ENCODE peak calls at places on chromosomes 2 and 18, in eight cellular contexts. One of them, this sample, is unnamed.

GRCh38 chr2:40734797-40735196 is 282.9 kb upstream of the SLC8A1 start:
- DNase-seq in lower lobe of right lung: no peak
- DNase-seq in mammary epithelial cell: no peak
- DNase-seq in foreskin keratinocyte: peak
- DNase-seq in RWPE1: no peak
- DNase-seq in fibroblast of villous mesenchyme: peak
- DNase-seq in MCF 10A: no peak
- DNase-seq in choroid plexus epithelial cell: peak
- DNase-seq in this sample: no peak

GRCh38 chr2:64637931-64638330 is 15.8 kb downstream of the SERTAD2 start:
- DNase-seq in MCF 10A: peak
- DNase-seq in fibroblast of villous mesenchyme: no peak
- DNase-seq in mammary epithelial cell: peak
- DNase-seq in lower lobe of right lung: no peak
- DNase-seq in choroid plexus epithelial cell: no peak
- DNase-seq in RWPE1: no peak
- DNase-seq in foreskin keratinocyte: peak
- DNase-seq in this sample: no peak

GRCh38 chr2:144370937-144371584 is 148.9 kb downstream of the ZEB2 start:
- DNase-seq in fibroblast of villous mesenchyme: peak
- DNase-seq in mammary epithelial cell: no peak
- DNase-seq in foreskin keratinocyte: no peak
- DNase-seq in choroid plexus epithelial cell: peak
- DNase-seq in MCF 10A: no peak
- DNase-seq in lower lobe of right lung: no peak
- DNase-seq in RWPE1: no peak
- DNase-seq in this sample: no peak

GRCh38 chr2:6865346-6866238 is at the start of gene CMPK2:
- DNase-seq in fibroblast of villous mesenchyme: peak
- DNase-seq in mammary epithelial cell: peak
- DNase-seq in lower lobe of right lung: peak
- DNase-seq in RWPE1: peak
- DNase-seq in MCF 10A: peak
- DNase-seq in choroid plexus epithelial cell: peak
- DNase-seq in foreskin keratinocyte: peak
- DNase-seq in this sample: peak

GRCh38 chr2:156883828-156884615 is 373.5 kb upstream of the GALNT5 start:
- DNase-seq in mammary epithelial cell: peak
- DNase-seq in MCF 10A: peak
- DNase-seq in foreskin keratinocyte: peak
- DNase-seq in fibroblast of villous mesenchyme: no peak
- DNase-seq in choroid plexus epithelial cell: peak
- DNase-seq in RWPE1: peak
- DNase-seq in lower lobe of right lung: no peak
- DNase-seq in this sample: peak

GRCh38 chr2:73111300-73112025 is 1.3 kb downstream of the RAB11FIP5 start:
- DNase-seq in MCF 10A: peak
- DNase-seq in RWPE1: peak
- DNase-seq in fibroblast of villous mesenchyme: peak
- DNase-seq in lower lobe of right lung: no peak
- DNase-seq in choroid plexus epithelial cell: peak
- DNase-seq in foreskin keratinocyte: peak
- DNase-seq in mammary epithelial cell: peak
- DNase-seq in this sample: peak

GRCh38 chr2:2898744-2899143 is 478.9 kb downstream of the EIPR1 start:
- DNase-seq in foreskin keratinocyte: no peak
- DNase-seq in choroid plexus epithelial cell: no peak
- DNase-seq in fibroblast of villous mesenchyme: no peak
- DNase-seq in lower lobe of right lung: no peak
- DNase-seq in RWPE1: no peak
- DNase-seq in mammary epithelial cell: no peak
- DNase-seq in MCF 10A: no peak
- DNase-seq in this sample: no peak

GRCh38 chr2:11556101-11556806 is 22.4 kb downstream of the GREB1 start:
- DNase-seq in fibroblast of villous mesenchyme: no peak
- DNase-seq in choroid plexus epithelial cell: no peak
- DNase-seq in RWPE1: no peak
- DNase-seq in foreskin keratinocyte: no peak
- DNase-seq in mammary epithelial cell: no peak
- DNase-seq in lower lobe of right lung: no peak
- DNase-seq in MCF 10A: no peak
- DNase-seq in this sample: no peak

GRCh38 chr2:170155723-170156253 is 22.2 kb upstream of the MYO3B start:
- DNase-seq in fibroblast of villous mesenchyme: no peak
- DNase-seq in foreskin keratinocyte: no peak
- DNase-seq in RWPE1: no peak
- DNase-seq in MCF 10A: no peak
- DNase-seq in mammary epithelial cell: no peak
- DNase-seq in lower lobe of right lung: no peak
- DNase-seq in choroid plexus epithelial cell: no peak
- DNase-seq in this sample: no peak

GRCh38 chr2:33785201-33786106 is 186.4 kb upstream of the FAM98A start:
- DNase-seq in mammary epithelial cell: no peak
- DNase-seq in choroid plexus epithelial cell: no peak
- DNase-seq in foreskin keratinocyte: no peak
- DNase-seq in lower lobe of right lung: no peak
- DNase-seq in fibroblast of villous mesenchyme: no peak
- DNase-seq in RWPE1: no peak
- DNase-seq in MCF 10A: no peak
- DNase-seq in this sample: no peak

GRCh38 chr2:239564587-239564986 is 163.8 kb upstream of the HDAC4 start:
- DNase-seq in choroid plexus epithelial cell: no peak
- DNase-seq in MCF 10A: no peak
- DNase-seq in fibroblast of villous mesenchyme: no peak
- DNase-seq in mammary epithelial cell: no peak
- DNase-seq in lower lobe of right lung: no peak
- DNase-seq in foreskin keratinocyte: no peak
- DNase-seq in RWPE1: no peak
- DNase-seq in this sample: no peak

GRCh38 chr18:45370190-45371010 is 244.9 kb upstream of the SLC14A2 start:
- DNase-seq in lower lobe of right lung: no peak
- DNase-seq in MCF 10A: no peak
- DNase-seq in mammary epithelial cell: no peak
- DNase-seq in fibroblast of villous mesenchyme: peak
- DNase-seq in choroid plexus epithelial cell: peak
- DNase-seq in RWPE1: no peak
- DNase-seq in foreskin keratinocyte: no peak
- DNase-seq in this sample: no peak

GRCh38 chr2:78245394-78246140 is 723.4 kb upstream of the LRRTM4 start:
- DNase-seq in RWPE1: no peak
- DNase-seq in mammary epithelial cell: no peak
- DNase-seq in lower lobe of right lung: no peak
- DNase-seq in fibroblast of villous mesenchyme: no peak
- DNase-seq in MCF 10A: no peak
- DNase-seq in foreskin keratinocyte: no peak
- DNase-seq in choroid plexus epithelial cell: no peak
- DNase-seq in this sample: no peak

GRCh38 chr2:109528811-109529501 is 84.8 kb downstream of the SEPTIN10 start:
- DNase-seq in foreskin keratinocyte: no peak
- DNase-seq in RWPE1: no peak
- DNase-seq in mammary epithelial cell: no peak
- DNase-seq in choroid plexus epithelial cell: no peak
- DNase-seq in lower lobe of right lung: no peak
- DNase-seq in MCF 10A: no peak
- DNase-seq in fibroblast of villous mesenchyme: no peak
- DNase-seq in this sample: no peak

GRCh38 chr18:49813321-49814146 is at the start of gene ACAA2:
- DNase-seq in MCF 10A: peak
- DNase-seq in fibroblast of villous mesenchyme: peak
- DNase-seq in lower lobe of right lung: peak
- DNase-seq in mammary epithelial cell: peak
- DNase-seq in RWPE1: peak
- DNase-seq in choroid plexus epithelial cell: peak
- DNase-seq in foreskin keratinocyte: peak
- DNase-seq in this sample: peak
- TF ChIP-seq CTCF in MCF 10A: no peak
- TF ChIP-seq CTCF in fibroblast of villous mesenchyme: no peak
- TF ChIP-seq CTCF in lower lobe of right lung: no peak
- TF ChIP-seq CTCF in mammary epithelial cell: no peak
- TF ChIP-seq CTCF in RWPE1: no peak
- TF ChIP-seq CTCF in choroid plexus epithelial cell: no peak
- TF ChIP-seq CTCF in foreskin keratinocyte: no peak
- TF ChIP-seq CTCF in this sample: no peak

DNA sequence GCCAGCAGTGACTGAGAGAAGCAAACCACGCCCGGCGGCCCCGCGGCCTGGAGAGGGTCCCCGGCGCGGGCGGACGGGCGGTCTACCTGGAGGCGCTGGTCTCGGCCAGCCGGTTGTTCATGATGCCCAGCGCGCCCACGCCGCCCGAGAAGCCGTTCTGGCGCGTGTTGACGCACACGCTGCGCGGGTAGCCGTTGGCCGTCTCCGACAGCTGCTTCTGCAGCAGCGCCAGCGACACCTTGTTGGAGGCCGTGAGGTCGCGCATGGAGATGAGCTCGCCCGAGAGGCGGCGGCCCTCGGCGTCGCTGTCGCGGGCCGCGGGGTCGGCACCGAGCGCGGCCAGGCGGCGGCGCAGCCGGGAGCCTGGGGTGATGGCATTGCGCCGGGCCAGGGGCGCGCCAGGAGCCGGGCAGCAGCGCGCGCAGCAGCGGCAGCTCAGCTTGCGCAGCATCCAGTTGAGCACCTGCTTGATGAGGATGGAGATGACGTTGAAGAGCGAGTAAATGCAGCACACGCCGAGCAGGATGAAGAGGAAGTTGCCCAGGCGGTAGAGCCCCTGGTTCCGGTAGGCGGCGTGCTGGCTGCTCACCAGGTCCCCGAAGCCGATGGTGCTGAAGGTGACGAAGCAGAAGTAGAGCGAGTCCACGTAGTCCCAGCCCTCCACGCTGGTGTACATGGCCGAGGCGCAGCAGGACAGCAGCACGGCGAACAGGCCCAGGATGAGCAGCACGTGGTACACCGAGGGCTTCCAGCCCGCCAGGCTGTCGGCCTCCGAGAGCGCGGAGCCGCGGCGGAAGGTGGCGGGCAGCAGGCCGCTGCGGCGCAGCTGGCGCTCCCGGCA is 118.1 kb downstream of the MSH2 start:
- DNase-seq in MCF 10A: no peak
- DNase-seq in choroid plexus epithelial cell: peak
- DNase-seq in foreskin keratinocyte: peak
- DNase-seq in mammary epithelial cell: peak
- DNase-seq in RWPE1: peak
- DNase-seq in fibroblast of villous mesenchyme: peak
- DNase-seq in lower lobe of right lung: peak
- DNase-seq in this sample: no peak
- TF ChIP-seq CTCF in MCF 10A: no peak
- TF ChIP-seq CTCF in choroid plexus epithelial cell: peak
- TF ChIP-seq CTCF in foreskin keratinocyte: peak
- TF ChIP-seq CTCF in mammary epithelial cell: no peak
- TF ChIP-seq CTCF in RWPE1: peak
- TF ChIP-seq CTCF in fibroblast of villous mesenchyme: peak
- TF ChIP-seq CTCF in lower lobe of right lung: peak
- TF ChIP-seq CTCF in this sample: no peak

DNA sequence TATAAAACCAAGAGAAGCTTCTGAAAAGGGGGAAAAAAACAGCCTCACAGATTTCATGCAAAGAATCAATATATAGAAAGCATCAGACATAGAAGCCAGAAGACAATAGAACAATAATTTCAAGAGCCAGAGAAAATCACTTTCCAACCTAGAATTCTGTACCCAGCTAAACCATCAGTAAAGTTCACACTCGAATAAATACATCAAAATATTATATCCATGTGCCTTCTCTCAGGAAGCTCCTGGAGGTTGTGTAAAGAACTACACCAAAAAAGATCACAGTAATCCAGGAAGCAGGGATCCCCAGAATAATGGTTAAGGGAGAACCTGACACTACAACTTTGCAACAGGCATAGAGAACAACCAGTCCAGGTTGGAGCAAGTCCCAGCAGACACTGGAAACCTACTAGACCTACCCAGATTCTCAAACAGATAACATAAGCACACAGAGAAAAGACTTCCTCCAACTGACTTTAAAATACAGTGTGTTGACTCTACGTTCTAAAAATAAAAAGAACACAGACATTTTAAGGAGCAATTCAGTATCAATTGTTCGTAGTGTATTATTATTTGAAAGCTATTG is 401.9 kb upstream of the HS6ST1 start:
- DNase-seq in choroid plexus epithelial cell: no peak
- DNase-seq in mammary epithelial cell: no peak
- DNase-seq in fibroblast of villous mesenchyme: no peak
- DNase-seq in MCF 10A: no peak
- DNase-seq in foreskin keratinocyte: no peak
- DNase-seq in RWPE1: no peak
- DNase-seq in lower lobe of right lung: no peak
- DNase-seq in this sample: no peak
- TF ChIP-seq CTCF in choroid plexus epithelial cell: peak
- TF ChIP-seq CTCF in mammary epithelial cell: peak
- TF ChIP-seq CTCF in fibroblast of villous mesenchyme: peak
- TF ChIP-seq CTCF in MCF 10A: no peak
- TF ChIP-seq CTCF in foreskin keratinocyte: peak
- TF ChIP-seq CTCF in RWPE1: no peak
- TF ChIP-seq CTCF in lower lobe of right lung: no peak
- TF ChIP-seq CTCF in this sample: no peak

DNA sequence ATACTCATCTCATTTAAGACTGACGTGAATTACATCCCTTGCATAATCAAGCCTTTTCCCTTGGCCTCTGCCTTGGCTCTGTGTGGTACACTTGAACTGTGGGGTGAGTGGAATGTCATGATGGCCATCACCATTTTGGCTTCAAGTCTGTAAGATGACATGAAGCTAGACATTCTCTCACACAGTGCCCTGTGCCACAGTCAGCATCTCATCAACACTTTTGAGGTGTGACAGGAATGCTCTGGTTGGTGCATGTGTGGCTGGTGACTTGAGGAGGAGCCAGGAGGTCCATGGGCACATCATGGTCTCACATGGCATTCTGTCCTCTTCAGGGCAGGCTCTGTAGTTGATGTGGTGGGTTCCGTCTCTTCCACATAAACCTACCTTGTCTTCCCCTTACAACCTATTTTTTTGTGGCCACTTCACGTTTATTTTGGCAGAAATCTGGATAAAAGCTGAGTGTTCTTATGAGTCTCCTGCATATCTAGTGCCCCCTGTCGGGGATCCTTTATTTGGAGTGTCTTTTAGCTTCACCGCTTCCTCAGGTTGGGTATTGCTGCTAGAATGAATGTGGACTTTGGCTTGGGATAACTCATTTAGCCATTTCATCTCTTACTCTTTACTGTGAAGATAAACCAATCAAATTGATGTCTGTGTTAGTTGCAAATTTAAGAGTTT is 28.1 kb downstream of the MAP4K4 start:
- DNase-seq in fibroblast of villous mesenchyme: no peak
- DNase-seq in MCF 10A: peak
- DNase-seq in choroid plexus epithelial cell: no peak
- DNase-seq in mammary epithelial cell: no peak
- DNase-seq in foreskin keratinocyte: no peak
- DNase-seq in lower lobe of right lung: no peak
- DNase-seq in RWPE1: no peak
- DNase-seq in this sample: no peak
- TF ChIP-seq CTCF in fibroblast of villous mesenchyme: peak
- TF ChIP-seq CTCF in MCF 10A: no peak
- TF ChIP-seq CTCF in choroid plexus epithelial cell: peak
- TF ChIP-seq CTCF in mammary epithelial cell: no peak
- TF ChIP-seq CTCF in foreskin keratinocyte: peak
- TF ChIP-seq CTCF in lower lobe of right lung: no peak
- TF ChIP-seq CTCF in RWPE1: no peak
- TF ChIP-seq CTCF in this sample: peak